ENCODE peak calls at places on chromosomes 6 and 20, in five cellular contexts. E, A, G, U and F are unnamed samples.

GRCh38 chr6:48476257-48476656 is 365.3 kb upstream of the PTCHD4 start:
- DNase-seq in E (no peak), A (peak; percentile 6), G (peak; percentile 64), U (no peak), F (no peak)

GRCh38 chr20:62642666-62643520 is 590 bp downstream of the SLCO4A1 start:
- DNase-seq in A (no peak), E (no peak), U (peak; percentile 27), G (no peak), F (no peak)

GRCh38 chr6:133241901-133242760 is 974 bp downstream of the EYA4 start:
- DNase-seq in E (peak; percentile 70), G (peak; percentile 43), A (no peak), U (no peak), F (peak; percentile 26)

GRCh38 chr20:60080401-60080800 is 122.2 kb downstream of the CDH26 start:
- DNase-seq in E (no peak), G (no peak), A (no peak), U (no peak), F (no peak)

GRCh38 chr6:73248192-73248898 is 14.7 kb downstream of the KHDC1 start:
- DNase-seq in U (no peak), E (no peak), G (no peak), A (no peak), F (no peak)

GRCh38 chr6:36135053-36135731 is 4.9 kb downstream of the MAPK13 start:
- DNase-seq in U (no peak), E (no peak), A (no peak), G (no peak), F (no peak)

GRCh38 chr20:23399568-23400241 is 21.6 kb downstream of the NAPB start:
- DNase-seq in E (no peak), G (peak; percentile 61), A (no peak), U (no peak), F (no peak)

GRCh38 chr20:53070714-53071392 is 98.7 kb downstream of the TSHZ2 start:
- DNase-seq in E (no peak), A (no peak), G (no peak), U (no peak), F (no peak)

GRCh38 chr6:134589512-134589911 is 271.6 kb upstream of the SGK1 start:
- DNase-seq in E (no peak), A (peak; percentile 98), G (peak; percentile 97), U (no peak), F (peak; percentile 85)

GRCh38 chr6:71404145-71404966 is 115.7 kb downstream of the OGFRL1 start:
- DNase-seq in G (peak; percentile 88), A (peak; percentile 84), U (no peak), E (no peak), F (peak; percentile 41)

GRCh38 chr20:62104234-62104789 is 18.0 kb upstream of the LSM14B start:
- DNase-seq in A (no peak), G (no peak), E (no peak), U (no peak), F (no peak)

GRCh38 chr6:119140471-119141165 is 62.2 kb upstream of the FAM184A start:
- DNase-seq in A (no peak), G (no peak), E (no peak), U (no peak), F (no peak)

GRCh38 chr6:90393232-90393884 is 96.7 kb upstream of the BACH2 start:
- DNase-seq in U (peak; percentile 52), E (no peak), A (no peak), G (peak; percentile 73), F (peak; percentile 40)